ENCODE peak calls at places on chromosomes 5 and 9, in seven cellular contexts. O, P, D, U, X, B and K are unnamed samples. For H3K4me1, the result is how much of the 10 kb centered on the place peaks cover.

GRCh38 chr9:68738346-68738745 is 33.3 kb downstream of the PIP5K1B start:
- DNase-seq in X (no peak), D (no peak), U (no peak), P (no peak), O (no peak), B (no peak), K (no peak)

GRCh38 chr5:140868721-140869554 is at the start of gene PCDHA11:
- DNase-seq in U (no peak), B (no peak), X (no peak), P (no peak), O (no peak), D (no peak), K (peak)

GRCh38 chr9:89410709-89411111 is 87.2 kb downstream of the SEMA4D start:
- DNase-seq in O (no peak), B (peak), D (no peak), X (no peak), P (no peak), U (no peak), K (no peak)

GRCh38 chr5:123670981-123671557 is 159.1 kb downstream of the CSNK1G3 start:
- DNase-seq in U (peak), O (peak), P (peak), D (peak), B (no peak), X (no peak), K (peak)

GRCh38 chr5:150593996-150594395 is 46.5 kb upstream of the SYNPO start:
- DNase-seq in D (peak), B (no peak), O (no peak), U (peak), P (no peak), X (no peak), K (no peak)

GRCh38 chr9:4298255-4299005 is 1.4 kb downstream of the GLIS3 start:
- DNase-seq in P (peak), B (peak), D (peak), O (peak), U (peak), X (peak), K (peak)

GRCh38 chr5:132215329-132215728 is 12.3 kb downstream of the P4HA2 start:
- DNase-seq in X (peak), U (peak), P (peak), O (peak), B (no peak), D (peak), K (peak)

GRCh38 chr5:146877783-146878470 is 630 bp downstream of the PPP2R2B start:
- DNase-seq in X (no peak), B (no peak), D (peak), P (no peak), O (no peak), U (no peak), K (peak)

GRCh38 chr9:93086445-93087224 is 9.4 kb upstream of the CARD19 start:
- DNase-seq in B (no peak), U (no peak), O (no peak), D (no peak), X (no peak), P (no peak), K (no peak)

GRCh38 chr5:141040093-141040762 is 10.9 kb upstream of the PCDHB1 start:
- DNase-seq in D (no peak), O (no peak), P (no peak), B (no peak), U (peak), X (no peak), K (peak)

GRCh38 chr5:78741014-78741413 is 92.4 kb upstream of the LHFPL2 start:
- DNase-seq in U (no peak), D (no peak), P (no peak), B (no peak), O (no peak), X (no peak), K (no peak)

GRCh38 chr9:68750786-68751185 is 45.7 kb downstream of the PIP5K1B start:
- DNase-seq in P (no peak), U (no peak), O (no peak), X (peak), B (no peak), D (no peak), K (no peak)

GRCh38 chr9:36934478-36935065 is 99.5 kb downstream of the PAX5 start:
- DNase-seq in U (no peak), B (no peak), D (no peak), O (no peak), P (no peak), X (no peak), K (no peak)

DNA sequence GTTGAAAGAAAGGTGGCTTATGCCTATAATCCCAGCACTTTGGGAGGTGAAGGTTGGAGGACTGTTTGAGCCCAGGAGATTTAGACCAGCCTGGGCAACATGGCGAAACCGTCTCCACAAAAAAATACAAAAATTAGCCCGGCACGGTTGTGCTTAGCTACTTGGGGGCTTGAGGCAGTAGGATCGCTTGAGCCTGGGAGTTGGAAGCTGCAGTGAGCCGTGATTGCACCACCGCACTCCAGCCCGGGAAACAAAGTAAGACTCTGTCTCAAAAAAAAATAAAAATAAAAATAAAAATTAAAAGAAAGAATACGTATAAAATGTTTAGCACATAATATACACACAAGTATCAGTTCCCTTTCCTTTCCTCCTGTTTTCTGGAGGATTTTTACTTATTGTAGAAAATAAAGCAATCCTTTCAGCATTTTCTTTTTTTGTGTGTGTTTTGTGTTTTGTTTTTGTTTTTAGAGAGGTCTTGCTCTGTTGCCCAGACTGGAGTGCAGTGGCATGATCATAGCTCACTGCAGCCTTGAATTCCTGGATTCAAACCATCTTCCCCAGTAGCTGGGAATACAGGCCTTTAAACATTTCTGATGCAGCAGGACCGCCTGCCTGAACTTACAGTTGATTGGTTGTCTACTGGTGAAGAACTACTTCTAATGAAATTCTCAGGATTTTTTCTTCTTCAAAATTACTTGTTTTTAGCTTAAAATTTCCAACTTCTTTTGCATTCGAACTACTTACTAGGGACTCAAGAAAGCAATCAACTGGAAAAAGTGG is 4.1 kb upstream of the GPR107 start:
- DNase-seq in U (no peak), X (no peak), O (no peak), P (no peak), D (no peak), B (no peak), K (no peak)
- H3K4me1 ChIP-seq in U (under half), X (under half), O (under half), P (under half), D (under half), B (under half), K (under half)

GRCh38 chr5:88694087-88694703 is 188.8 kb downstream of the MEF2C start:
- DNase-seq in D (no peak), B (no peak), X (no peak), P (no peak), O (no peak), U (no peak), K (no peak)

GRCh38 chr5:88690619-88691560 is 192.1 kb downstream of the MEF2C start:
- DNase-seq in D (peak), P (peak), B (peak), U (peak), X (no peak), O (peak), K (peak)

GRCh38 chr5:88692979-88693932 is 189.7 kb downstream of the MEF2C start:
- DNase-seq in P (no peak), U (no peak), D (no peak), X (no peak), B (no peak), O (no peak), K (no peak)

GRCh38 chr5:88691945-88692868 is 190.8 kb downstream of the MEF2C start:
- DNase-seq in B (no peak), O (no peak), P (no peak), U (no peak), D (peak), X (no peak), K (peak)

GRCh38 chr5:88695232-88695631 is 187.8 kb downstream of the MEF2C start:
- DNase-seq in U (no peak), D (no peak), P (no peak), O (no peak), B (no peak), X (no peak), K (no peak)
- H3K4me1 ChIP-seq in U (under half), D (under half), P (under half), O (under half), B (under half), X (under half), K (under half)

GRCh38 chr5:138974227-138975063 is 99.3 kb upstream of the LRRTM2 start:
- DNase-seq in D (peak), P (no peak), X (no peak), B (no peak), U (peak), O (peak), K (no peak)
- H3K4me1 ChIP-seq in D (under half), P (under half), X (under half), B (under half), U (under half), O (half or more), K (under half)

DNA sequence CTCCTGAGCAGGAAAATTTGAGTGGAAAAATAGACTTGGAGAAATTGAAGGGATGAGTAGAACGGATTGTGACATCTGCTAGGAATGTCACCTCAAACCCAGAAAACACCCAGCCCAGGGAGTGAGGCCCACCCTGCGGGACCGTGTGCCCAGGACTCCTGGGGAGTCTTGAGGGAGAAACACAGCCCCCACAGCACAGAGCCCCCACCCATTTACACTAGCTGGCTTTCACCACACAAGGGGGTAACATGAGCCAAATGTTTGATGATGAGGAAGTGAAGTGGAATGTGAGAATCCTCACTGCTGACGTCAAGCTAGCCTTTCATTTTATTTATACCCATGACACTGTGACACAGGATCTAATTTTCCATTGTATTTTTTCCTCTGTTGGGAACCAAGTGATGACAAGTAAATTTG is 42.8 kb upstream of the PDE8B start:
- DNase-seq in B (no peak), O (no peak), U (no peak), D (peak), X (peak), P (no peak), K (peak)
- H3K4me1 ChIP-seq in B (under half), O (half or more), U (under half), D (under half), X (under half), P (under half), K (under half)